ENCODE peak calls at places on chromosomes 2 and 18, in five cellular contexts. One of them, this sample, is unnamed.

GRCh38 chr2:173775440-173775839 is 189.7 kb downstream of the SP3 start:
- DNase-seq in psoas muscle: no peak
- DNase-seq in A549: no peak
- DNase-seq in heart left ventricle: no peak
- DNase-seq in HepG2: no peak
- DNase-seq in this sample: no peak

GRCh38 chr2:27323592-27324285 is 842 bp upstream of the MPV17 start:
- DNase-seq in psoas muscle: no peak
- DNase-seq in A549: no peak
- DNase-seq in heart left ventricle: no peak
- DNase-seq in HepG2: no peak
- DNase-seq in this sample: no peak

GRCh38 chr2:70907130-70907756 is 28.5 kb upstream of the ATP6V1B1 start:
- DNase-seq in psoas muscle: no peak
- DNase-seq in A549: no peak
- DNase-seq in heart left ventricle: no peak
- DNase-seq in HepG2: no peak
- DNase-seq in this sample: no peak

GRCh38 chr2:150672311-150672710 is 184.8 kb upstream of the RND3 start:
- DNase-seq in psoas muscle: no peak
- DNase-seq in A549: no peak
- DNase-seq in heart left ventricle: no peak
- DNase-seq in HepG2: no peak
- DNase-seq in this sample: no peak

GRCh38 chr18:41932899-41933298 is 22.1 kb upstream of the PIK3C3 start:
- DNase-seq in psoas muscle: no peak
- DNase-seq in A549: no peak
- DNase-seq in heart left ventricle: no peak
- DNase-seq in HepG2: no peak
- DNase-seq in this sample: no peak

GRCh38 chr2:9975805-9976447 is 24.4 kb downstream of the GRHL1 start:
- DNase-seq in psoas muscle: peak; percentile 41
- DNase-seq in A549: peak; percentile 89
- DNase-seq in heart left ventricle: peak; percentile 58
- DNase-seq in HepG2: no peak
- DNase-seq in this sample: no peak

GRCh38 chr2:108621087-108621559 is 86.9 kb downstream of the LIMS1 start:
- DNase-seq in psoas muscle: no peak
- DNase-seq in A549: peak; percentile 56
- DNase-seq in heart left ventricle: no peak
- DNase-seq in HepG2: no peak
- DNase-seq in this sample: no peak

GRCh38 chr18:43049021-43049420 is 66.5 kb downstream of the RIT2 start:
- DNase-seq in psoas muscle: no peak
- DNase-seq in A549: no peak
- DNase-seq in heart left ventricle: no peak
- DNase-seq in HepG2: no peak
- DNase-seq in this sample: no peak

GRCh38 chr2:174492963-174493431 is 6.2 kb upstream of the GPR155 start:
- DNase-seq in psoas muscle: no peak
- DNase-seq in A549: no peak
- DNase-seq in heart left ventricle: no peak
- DNase-seq in HepG2: no peak
- DNase-seq in this sample: no peak

GRCh38 chr2:9310390-9310789 is 103.8 kb downstream of the ASAP2 start:
- DNase-seq in psoas muscle: peak; percentile 60
- DNase-seq in A549: peak; percentile 81
- DNase-seq in heart left ventricle: peak; percentile 84
- DNase-seq in HepG2: no peak
- DNase-seq in this sample: peak; percentile 72

GRCh38 chr2:101697124-101697793 is at the start of gene MAP4K4:
- DNase-seq in psoas muscle: peak; percentile 82
- DNase-seq in A549: peak; percentile 82
- DNase-seq in heart left ventricle: peak; percentile 89
- DNase-seq in HepG2: peak; percentile 84
- DNase-seq in this sample: peak; percentile 92

GRCh38 chr2:26922638-26923466 is 47.6 kb upstream of the MAPRE3 start:
- DNase-seq in psoas muscle: peak; percentile 34
- DNase-seq in A549: peak; percentile 68
- DNase-seq in heart left ventricle: peak; percentile 62
- DNase-seq in HepG2: peak; percentile 69
- DNase-seq in this sample: peak; percentile 34

GRCh38 chr18:79625195-79625923 is 54.2 kb upstream of the CTDP1 start:
- DNase-seq in psoas muscle: no peak
- DNase-seq in A549: no peak
- DNase-seq in heart left ventricle: peak; percentile 10
- DNase-seq in HepG2: no peak
- DNase-seq in this sample: no peak

GRCh38 chr18:79626905-79627749 is 52.5 kb upstream of the CTDP1 start:
- DNase-seq in psoas muscle: no peak
- DNase-seq in A549: no peak
- DNase-seq in heart left ventricle: peak; percentile 21
- DNase-seq in HepG2: no peak
- DNase-seq in this sample: no peak

GRCh38 chr18:79621501-79621900 is 58.1 kb upstream of the CTDP1 start:
- DNase-seq in psoas muscle: no peak
- DNase-seq in A549: no peak
- DNase-seq in heart left ventricle: no peak
- DNase-seq in HepG2: no peak
- DNase-seq in this sample: no peak

GRCh38 chr18:79625924-79626561 is 53.6 kb upstream of the CTDP1 start:
- DNase-seq in psoas muscle: no peak
- DNase-seq in A549: no peak
- DNase-seq in heart left ventricle: peak; percentile 24
- DNase-seq in HepG2: no peak
- DNase-seq in this sample: no peak

DNA sequence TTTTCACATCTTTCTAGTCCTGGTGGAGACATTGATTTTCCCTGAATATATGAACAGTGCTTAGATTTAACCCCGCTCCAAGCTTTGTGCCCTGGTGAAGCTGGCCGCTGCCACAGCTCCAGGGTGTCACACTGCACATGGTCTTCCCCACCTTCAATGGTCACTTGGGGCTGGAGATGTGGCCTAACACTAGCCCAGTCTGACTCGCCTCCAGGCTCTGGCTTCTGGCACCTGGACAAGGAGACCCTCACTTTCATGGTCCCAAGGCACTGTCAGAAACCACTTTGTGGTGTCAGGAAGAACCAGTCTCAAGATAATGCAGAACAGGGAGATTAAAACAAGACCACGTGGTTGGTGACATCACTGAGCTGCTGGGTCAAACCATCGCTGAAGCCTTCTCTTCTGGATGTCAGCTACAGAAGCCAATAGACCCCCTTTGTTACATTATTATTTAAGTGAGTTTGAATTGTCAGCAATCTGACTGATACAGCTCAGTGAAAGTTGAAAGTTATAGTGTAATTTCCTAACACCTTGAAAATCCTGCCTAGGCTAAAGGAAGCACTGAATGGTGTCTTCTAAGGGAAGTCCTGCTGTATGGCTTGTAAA is 55.1 kb upstream of the CTDP1 start:
- DNase-seq in psoas muscle: no peak
- DNase-seq in A549: no peak
- DNase-seq in heart left ventricle: peak; percentile 15
- DNase-seq in HepG2: no peak
- DNase-seq in this sample: no peak
- TF ChIP-seq CTCF in psoas muscle: no peak
- TF ChIP-seq CTCF in A549: no peak
- TF ChIP-seq CTCF in heart left ventricle: no peak
- TF ChIP-seq CTCF in HepG2: no peak
- TF ChIP-seq CTCF in this sample: no peak

GRCh38 chr2:164514491-164514890 is 106.8 kb downstream of the GRB14 start:
- DNase-seq in psoas muscle: no peak
- DNase-seq in A549: peak; percentile 28
- DNase-seq in heart left ventricle: no peak
- DNase-seq in HepG2: peak; percentile 88
- DNase-seq in this sample: no peak
- H3K27ac ChIP-seq in psoas muscle: no peak overlapping the region
- H3K27ac ChIP-seq in A549: peak overlapping the region; percentile 75
- H3K27ac ChIP-seq in heart left ventricle: no peak overlapping the region
- H3K27ac ChIP-seq in HepG2: peak overlapping the region; percentile 45
- H3K27ac ChIP-seq in this sample: no peak overlapping the region

DNA sequence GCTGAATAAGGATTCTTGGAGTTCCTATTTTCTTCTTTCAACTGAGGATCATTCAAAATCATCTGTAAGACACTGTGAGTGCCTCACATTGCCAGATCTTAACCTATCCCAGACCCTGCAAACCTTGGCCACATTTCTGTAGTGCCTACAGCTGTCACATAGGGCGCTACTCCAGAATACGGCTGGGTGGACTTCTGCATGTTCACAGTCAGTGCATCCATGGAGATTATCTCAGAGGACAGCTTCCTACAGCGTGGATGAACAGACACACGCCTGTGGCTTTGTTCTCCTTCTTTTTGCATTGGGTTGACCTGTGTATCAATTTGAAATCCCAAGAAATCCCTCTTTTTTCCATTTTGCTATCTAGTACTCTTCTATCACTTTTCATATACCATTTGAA is 1.9 kb upstream of the KLHL29 start:
- DNase-seq in psoas muscle: no peak
- DNase-seq in A549: no peak
- DNase-seq in heart left ventricle: no peak
- DNase-seq in HepG2: no peak
- DNase-seq in this sample: no peak
- H3K4me1 ChIP-seq in psoas muscle: peaks cover 23% of the 10 kb centered on the region
- H3K4me1 ChIP-seq in A549: peaks cover 15% of the 10 kb centered on the region
- H3K4me1 ChIP-seq in heart left ventricle: peaks cover 7% of the 10 kb centered on the region
- H3K4me1 ChIP-seq in HepG2: no peaks in the 10 kb centered on the region
- H3K4me1 ChIP-seq in this sample: peaks cover 27% of the 10 kb centered on the region

GRCh38 chr2:23008951-23009350 is 376.0 kb upstream of the KLHL29 start:
- DNase-seq in psoas muscle: no peak
- DNase-seq in A549: no peak
- DNase-seq in heart left ventricle: no peak
- DNase-seq in HepG2: no peak
- DNase-seq in this sample: no peak

GRCh38 chr2:23009545-23010149 is 375.3 kb upstream of the KLHL29 start:
- DNase-seq in psoas muscle: peak; percentile 43
- DNase-seq in A549: no peak
- DNase-seq in heart left ventricle: peak; percentile 35
- DNase-seq in HepG2: no peak
- DNase-seq in this sample: no peak

GRCh38 chr2:23002234-23002633 is 382.7 kb upstream of the KLHL29 start:
- DNase-seq in psoas muscle: no peak
- DNase-seq in A549: peak; percentile 10
- DNase-seq in heart left ventricle: no peak
- DNase-seq in HepG2: no peak
- DNase-seq in this sample: no peak

GRCh38 chr2:23007836-23008235 is 377.1 kb upstream of the KLHL29 start:
- DNase-seq in psoas muscle: no peak
- DNase-seq in A549: no peak
- DNase-seq in heart left ventricle: no peak
- DNase-seq in HepG2: no peak
- DNase-seq in this sample: no peak

GRCh38 chr2:23005469-23005868 is 379.5 kb upstream of the KLHL29 start:
- DNase-seq in psoas muscle: no peak
- DNase-seq in A549: no peak
- DNase-seq in heart left ventricle: no peak
- DNase-seq in HepG2: no peak
- DNase-seq in this sample: no peak
- TF ChIP-seq CTCF in psoas muscle: no peak
- TF ChIP-seq CTCF in A549: no peak
- TF ChIP-seq CTCF in heart left ventricle: no peak
- TF ChIP-seq CTCF in HepG2: no peak
- TF ChIP-seq CTCF in this sample: no peak

GRCh38 chr2:190097115-190097514 is 34.6 kb upstream of the MSTN start:
- DNase-seq in psoas muscle: no peak
- DNase-seq in A549: no peak
- DNase-seq in heart left ventricle: no peak
- DNase-seq in HepG2: no peak
- DNase-seq in this sample: no peak

GRCh38 chr2:190094471-190094870 is 31.9 kb upstream of the MSTN start:
- DNase-seq in psoas muscle: no peak
- DNase-seq in A549: no peak
- DNase-seq in heart left ventricle: no peak
- DNase-seq in HepG2: no peak
- DNase-seq in this sample: no peak

GRCh38 chr2:190088917-190089316 is 26.4 kb upstream of the MSTN start:
- DNase-seq in psoas muscle: peak; percentile 19
- DNase-seq in A549: peak; percentile 71
- DNase-seq in heart left ventricle: peak; percentile 34
- DNase-seq in HepG2: peak; percentile 73
- DNase-seq in this sample: no peak

GRCh38 chr2:190090148-190090547 is 27.6 kb upstream of the MSTN start:
- DNase-seq in psoas muscle: no peak
- DNase-seq in A549: no peak
- DNase-seq in heart left ventricle: no peak
- DNase-seq in HepG2: no peak
- DNase-seq in this sample: no peak

GRCh38 chr2:190093793-190094192 is 31.3 kb upstream of the MSTN start:
- DNase-seq in psoas muscle: peak; percentile 15
- DNase-seq in A549: no peak
- DNase-seq in heart left ventricle: peak; percentile 27
- DNase-seq in HepG2: no peak
- DNase-seq in this sample: no peak
- H3K27ac ChIP-seq in psoas muscle: peak overlapping the region; percentile 70
- H3K27ac ChIP-seq in A549: no peak overlapping the region
- H3K27ac ChIP-seq in heart left ventricle: no peak overlapping the region
- H3K27ac ChIP-seq in HepG2: no peak overlapping the region
- H3K27ac ChIP-seq in this sample: no peak overlapping the region